ENCODE peak calls at places on chromosome 2, in nine cellular contexts. One of them, this sample, is unnamed.

GRCh38 chr2:71154798-71155197 is 24.4 kb downstream of the MPHOSPH10 start:
- DNase-seq in transverse colon: peak; percentile 12
- DNase-seq in vagina: no peak
- DNase-seq in hepatocyte: peak; percentile 18
- DNase-seq in PC-9: peak; percentile 27
- DNase-seq in A673: no peak
- DNase-seq in right lobe of liver: no peak
- DNase-seq in HCT116: peak; percentile 31
- DNase-seq in fibroblast of lung: no peak
- DNase-seq in this sample: no peak

GRCh38 chr2:33230133-33230618 is 246.3 kb upstream of the RASGRP3 start:
- DNase-seq in transverse colon: no peak
- DNase-seq in vagina: no peak
- DNase-seq in hepatocyte: no peak
- DNase-seq in PC-9: no peak
- DNase-seq in A673: no peak
- DNase-seq in right lobe of liver: no peak
- DNase-seq in HCT116: no peak
- DNase-seq in fibroblast of lung: no peak
- DNase-seq in this sample: no peak

GRCh38 chr2:13550285-13550684 is 833.5 kb downstream of the TRIB2 start:
- DNase-seq in transverse colon: no peak
- DNase-seq in vagina: no peak
- DNase-seq in hepatocyte: no peak
- DNase-seq in PC-9: no peak
- DNase-seq in A673: no peak
- DNase-seq in right lobe of liver: no peak
- DNase-seq in HCT116: no peak
- DNase-seq in fibroblast of lung: no peak
- DNase-seq in this sample: no peak

GRCh38 chr2:22055784-22056620 is 932.2 kb downstream of the TDRD15 start:
- DNase-seq in transverse colon: no peak
- DNase-seq in vagina: no peak
- DNase-seq in hepatocyte: peak; percentile 69
- DNase-seq in PC-9: no peak
- DNase-seq in A673: no peak
- DNase-seq in right lobe of liver: no peak
- DNase-seq in HCT116: no peak
- DNase-seq in fibroblast of lung: no peak
- DNase-seq in this sample: no peak

GRCh38 chr2:816278-816677 is 134.4 kb upstream of the SNTG2 start:
- DNase-seq in transverse colon: no peak
- DNase-seq in vagina: no peak
- DNase-seq in hepatocyte: no peak
- DNase-seq in PC-9: no peak
- DNase-seq in A673: no peak
- DNase-seq in right lobe of liver: no peak
- DNase-seq in HCT116: no peak
- DNase-seq in fibroblast of lung: no peak
- DNase-seq in this sample: no peak

GRCh38 chr2:118670281-118670680 is 177.2 kb downstream of the EN1 start:
- DNase-seq in transverse colon: no peak
- DNase-seq in vagina: no peak
- DNase-seq in hepatocyte: no peak
- DNase-seq in PC-9: no peak
- DNase-seq in A673: no peak
- DNase-seq in right lobe of liver: no peak
- DNase-seq in HCT116: no peak
- DNase-seq in fibroblast of lung: peak; percentile 65
- DNase-seq in this sample: no peak

GRCh38 chr2:86068098-86069047 is 37.3 kb downstream of the POLR1A start:
- DNase-seq in transverse colon: peak; percentile 24
- DNase-seq in vagina: no peak
- DNase-seq in hepatocyte: no peak
- DNase-seq in PC-9: no peak
- DNase-seq in A673: no peak
- DNase-seq in right lobe of liver: no peak
- DNase-seq in HCT116: no peak
- DNase-seq in fibroblast of lung: peak; percentile 68
- DNase-seq in this sample: peak; percentile 24

GRCh38 chr2:239175181-239175580 is 225.6 kb downstream of the HDAC4 start:
- DNase-seq in transverse colon: no peak
- DNase-seq in vagina: no peak
- DNase-seq in hepatocyte: no peak
- DNase-seq in PC-9: no peak
- DNase-seq in A673: no peak
- DNase-seq in right lobe of liver: no peak
- DNase-seq in HCT116: no peak
- DNase-seq in fibroblast of lung: no peak
- DNase-seq in this sample: no peak

GRCh38 chr2:240565267-240566202 is 2.7 kb upstream of the RNPEPL1 start:
- DNase-seq in transverse colon: peak; percentile 90
- DNase-seq in vagina: no peak
- DNase-seq in hepatocyte: peak; percentile 94
- DNase-seq in PC-9: peak; percentile 99
- DNase-seq in A673: peak; percentile 58
- DNase-seq in right lobe of liver: peak; percentile 87
- DNase-seq in HCT116: peak; percentile 87
- DNase-seq in fibroblast of lung: peak; percentile 71
- DNase-seq in this sample: peak; percentile 69

GRCh38 chr2:234091432-234091879 is 41.0 kb downstream of the SPP2 start:
- DNase-seq in transverse colon: no peak
- DNase-seq in vagina: no peak
- DNase-seq in hepatocyte: no peak
- DNase-seq in PC-9: peak; percentile 51
- DNase-seq in A673: peak; percentile 64
- DNase-seq in right lobe of liver: no peak
- DNase-seq in HCT116: no peak
- DNase-seq in fibroblast of lung: peak; percentile 51
- DNase-seq in this sample: no peak

GRCh38 chr2:109066917-109067828 is 61.8 kb upstream of the SH3RF3 start:
- DNase-seq in transverse colon: no peak
- DNase-seq in vagina: no peak
- DNase-seq in hepatocyte: peak; percentile 19
- DNase-seq in PC-9: no peak
- DNase-seq in A673: peak; percentile 46
- DNase-seq in right lobe of liver: no peak
- DNase-seq in HCT116: no peak
- DNase-seq in fibroblast of lung: peak; percentile 10
- DNase-seq in this sample: no peak

GRCh38 chr2:227528803-227529202 is 56.8 kb downstream of the AGFG1 start:
- DNase-seq in transverse colon: no peak
- DNase-seq in vagina: no peak
- DNase-seq in hepatocyte: no peak
- DNase-seq in PC-9: no peak
- DNase-seq in A673: no peak
- DNase-seq in right lobe of liver: no peak
- DNase-seq in HCT116: no peak
- DNase-seq in fibroblast of lung: no peak
- DNase-seq in this sample: no peak
- H3K36me3 ChIP-seq in transverse colon: no peaks in the 10 kb centered on the region
- H3K36me3 ChIP-seq in vagina: peaks cover 10% of the 10 kb centered on the region
- H3K36me3 ChIP-seq in hepatocyte: no peaks in the 10 kb centered on the region
- H3K36me3 ChIP-seq in PC-9: peaks cover 80% of the 10 kb centered on the region
- H3K36me3 ChIP-seq in A673: peaks cover 48% of the 10 kb centered on the region
- H3K36me3 ChIP-seq in right lobe of liver: peaks cover 38% of the 10 kb centered on the region
- H3K36me3 ChIP-seq in HCT116: peaks cover 16% of the 10 kb centered on the region
- H3K36me3 ChIP-seq in fibroblast of lung: no peaks in the 10 kb centered on the region
- H3K36me3 ChIP-seq in this sample: peaks cover 17% of the 10 kb centered on the region

GRCh38 chr2:187593697-187594096 is 39.5 kb upstream of the TFPI start:
- DNase-seq in transverse colon: no peak
- DNase-seq in vagina: no peak
- DNase-seq in hepatocyte: no peak
- DNase-seq in PC-9: no peak
- DNase-seq in A673: no peak
- DNase-seq in right lobe of liver: no peak
- DNase-seq in HCT116: no peak
- DNase-seq in fibroblast of lung: peak; percentile 65
- DNase-seq in this sample: peak; percentile 44

GRCh38 chr2:187593098-187593497 is 38.9 kb upstream of the TFPI start:
- DNase-seq in transverse colon: no peak
- DNase-seq in vagina: no peak
- DNase-seq in hepatocyte: no peak
- DNase-seq in PC-9: no peak
- DNase-seq in A673: no peak
- DNase-seq in right lobe of liver: no peak
- DNase-seq in HCT116: no peak
- DNase-seq in fibroblast of lung: no peak
- DNase-seq in this sample: no peak

GRCh38 chr2:187590175-187590574 is 35.9 kb upstream of the TFPI start:
- DNase-seq in transverse colon: no peak
- DNase-seq in vagina: no peak
- DNase-seq in hepatocyte: no peak
- DNase-seq in PC-9: no peak
- DNase-seq in A673: no peak
- DNase-seq in right lobe of liver: no peak
- DNase-seq in HCT116: no peak
- DNase-seq in fibroblast of lung: no peak
- DNase-seq in this sample: no peak

GRCh38 chr2:187594801-187595200 is 40.6 kb upstream of the TFPI start:
- DNase-seq in transverse colon: no peak
- DNase-seq in vagina: no peak
- DNase-seq in hepatocyte: no peak
- DNase-seq in PC-9: no peak
- DNase-seq in A673: no peak
- DNase-seq in right lobe of liver: no peak
- DNase-seq in HCT116: no peak
- DNase-seq in fibroblast of lung: no peak
- DNase-seq in this sample: no peak
- TF ChIP-seq CTCF in transverse colon: no peak
- TF ChIP-seq CTCF in vagina: no peak
- TF ChIP-seq CTCF in hepatocyte: peak; percentile 48
- TF ChIP-seq CTCF in PC-9: peak; percentile 20
- TF ChIP-seq CTCF in A673: no peak
- TF ChIP-seq CTCF in right lobe of liver: peak; percentile 12
- TF ChIP-seq CTCF in HCT116: no peak
- TF ChIP-seq CTCF in fibroblast of lung: no peak
- TF ChIP-seq CTCF in this sample: no peak

GRCh38 chr2:191178066-191178701 is 27.4 kb upstream of the STAT4 start:
- DNase-seq in transverse colon: no peak
- DNase-seq in vagina: peak; percentile 8
- DNase-seq in hepatocyte: no peak
- DNase-seq in PC-9: no peak
- DNase-seq in A673: no peak
- DNase-seq in right lobe of liver: no peak
- DNase-seq in HCT116: no peak
- DNase-seq in fibroblast of lung: no peak
- DNase-seq in this sample: no peak

GRCh38 chr2:191178806-191179514 is 28.2 kb upstream of the STAT4 start:
- DNase-seq in transverse colon: no peak
- DNase-seq in vagina: peak; percentile 79
- DNase-seq in hepatocyte: no peak
- DNase-seq in PC-9: no peak
- DNase-seq in A673: no peak
- DNase-seq in right lobe of liver: peak; percentile 66
- DNase-seq in HCT116: no peak
- DNase-seq in fibroblast of lung: no peak
- DNase-seq in this sample: no peak

GRCh38 chr2:191176305-191176704 is 25.5 kb upstream of the STAT4 start:
- DNase-seq in transverse colon: no peak
- DNase-seq in vagina: no peak
- DNase-seq in hepatocyte: no peak
- DNase-seq in PC-9: no peak
- DNase-seq in A673: no peak
- DNase-seq in right lobe of liver: no peak
- DNase-seq in HCT116: no peak
- DNase-seq in fibroblast of lung: no peak
- DNase-seq in this sample: no peak

GRCh38 chr2:191174539-191174938 is 23.7 kb upstream of the STAT4 start:
- DNase-seq in transverse colon: no peak
- DNase-seq in vagina: peak; percentile 11
- DNase-seq in hepatocyte: no peak
- DNase-seq in PC-9: no peak
- DNase-seq in A673: no peak
- DNase-seq in right lobe of liver: no peak
- DNase-seq in HCT116: no peak
- DNase-seq in fibroblast of lung: no peak
- DNase-seq in this sample: no peak

GRCh38 chr2:191176801-191177438 is 26.1 kb upstream of the STAT4 start:
- DNase-seq in transverse colon: peak; percentile 24
- DNase-seq in vagina: peak; percentile 72
- DNase-seq in hepatocyte: no peak
- DNase-seq in PC-9: no peak
- DNase-seq in A673: no peak
- DNase-seq in right lobe of liver: peak; percentile 69
- DNase-seq in HCT116: no peak
- DNase-seq in fibroblast of lung: no peak
- DNase-seq in this sample: no peak
- H3K4me3 ChIP-seq in transverse colon: no peak overlapping the region
- H3K4me3 ChIP-seq in vagina: no peak overlapping the region
- H3K4me3 ChIP-seq in hepatocyte: no peak overlapping the region
- H3K4me3 ChIP-seq in PC-9: no peak overlapping the region
- H3K4me3 ChIP-seq in A673: no peak overlapping the region
- H3K4me3 ChIP-seq in right lobe of liver: peak overlapping the region; percentile 20
- H3K4me3 ChIP-seq in HCT116: no peak overlapping the region
- H3K4me3 ChIP-seq in fibroblast of lung: no peak overlapping the region
- H3K4me3 ChIP-seq in this sample: no peak overlapping the region

GRCh38 chr2:36553690-36554089 is 44.3 kb downstream of the FEZ2 start:
- DNase-seq in transverse colon: no peak
- DNase-seq in vagina: no peak
- DNase-seq in hepatocyte: no peak
- DNase-seq in PC-9: no peak
- DNase-seq in A673: no peak
- DNase-seq in right lobe of liver: no peak
- DNase-seq in HCT116: no peak
- DNase-seq in fibroblast of lung: no peak
- DNase-seq in this sample: no peak

GRCh38 chr2:36559221-36559942 is 38.6 kb downstream of the FEZ2 start:
- DNase-seq in transverse colon: no peak
- DNase-seq in vagina: no peak
- DNase-seq in hepatocyte: no peak
- DNase-seq in PC-9: no peak
- DNase-seq in A673: no peak
- DNase-seq in right lobe of liver: no peak
- DNase-seq in HCT116: no peak
- DNase-seq in fibroblast of lung: no peak
- DNase-seq in this sample: no peak

GRCh38 chr2:36556847-36557246 is 41.1 kb downstream of the FEZ2 start:
- DNase-seq in transverse colon: no peak
- DNase-seq in vagina: no peak
- DNase-seq in hepatocyte: no peak
- DNase-seq in PC-9: no peak
- DNase-seq in A673: no peak
- DNase-seq in right lobe of liver: no peak
- DNase-seq in HCT116: no peak
- DNase-seq in fibroblast of lung: peak; percentile 86
- DNase-seq in this sample: peak; percentile 65

GRCh38 chr2:36554531-36554930 is 43.4 kb downstream of the FEZ2 start:
- DNase-seq in transverse colon: no peak
- DNase-seq in vagina: no peak
- DNase-seq in hepatocyte: no peak
- DNase-seq in PC-9: no peak
- DNase-seq in A673: no peak
- DNase-seq in right lobe of liver: no peak
- DNase-seq in HCT116: no peak
- DNase-seq in fibroblast of lung: no peak
- DNase-seq in this sample: no peak

DNA sequence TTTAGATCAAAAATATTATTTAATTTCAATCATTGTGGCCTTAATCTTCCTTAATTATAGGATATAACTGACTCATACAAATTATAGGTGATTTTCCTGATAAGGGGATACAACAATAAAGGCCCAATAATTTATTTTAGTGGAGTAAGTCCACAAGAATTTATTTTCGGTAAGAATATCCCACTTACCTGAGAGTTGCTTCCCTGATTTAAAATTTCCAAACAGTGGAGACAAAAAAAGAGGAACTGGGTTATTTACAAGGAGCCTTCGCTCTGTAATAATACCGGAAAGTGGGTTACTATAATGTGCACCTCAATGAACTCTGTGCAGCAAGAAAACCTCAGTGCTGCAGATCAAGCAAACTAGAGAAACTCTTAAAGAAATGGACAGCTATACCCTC is 42.2 kb downstream of the FEZ2 start:
- DNase-seq in transverse colon: no peak
- DNase-seq in vagina: no peak
- DNase-seq in hepatocyte: no peak
- DNase-seq in PC-9: no peak
- DNase-seq in A673: no peak
- DNase-seq in right lobe of liver: no peak
- DNase-seq in HCT116: no peak
- DNase-seq in fibroblast of lung: no peak
- DNase-seq in this sample: no peak
- H3K36me3 ChIP-seq in transverse colon: no peaks in the 10 kb centered on the region
- H3K36me3 ChIP-seq in vagina: peaks cover 30% of the 10 kb centered on the region
- H3K36me3 ChIP-seq in hepatocyte: no peaks in the 10 kb centered on the region
- H3K36me3 ChIP-seq in PC-9: peaks cover 33% of the 10 kb centered on the region
- H3K36me3 ChIP-seq in A673: peaks cover 32% of the 10 kb centered on the region
- H3K36me3 ChIP-seq in right lobe of liver: peaks cover 28% of the 10 kb centered on the region
- H3K36me3 ChIP-seq in HCT116: peaks cover 13% of the 10 kb centered on the region
- H3K36me3 ChIP-seq in fibroblast of lung: peaks cover 2% of the 10 kb centered on the region
- H3K36me3 ChIP-seq in this sample: peaks cover 32% of the 10 kb centered on the region